ENCODE peak calls at places on chromosomes 16 and 17, in ten cellular contexts. C is activated CD4-positive, alpha-beta memory T cell treated with anti-CD3 and anti-CD28 coated beads, Interleukin-2, amount 10 ng/mL, durations not matched to agents 7 days and 5 days; D is GM23248; Z is dorsolateral prefrontal cortex; I is stomach; B is stimulated activated CD4-positive, alpha-beta T cell treated with anti-CD3 and anti-CD28 coated beads, Interleukin-1b, Interleukin-23, amount 100 ng/mL, for 4 hours; S is PC-3; L is lower leg skin; K is LoVo; W is colonic mucosa. R is an unnamed sample.

GRCh38 chr17:7355053-7355452 is at the start of gene TMEM95:
- DNase-seq in C (no peak), L (peak), D (peak), K (no peak), B (no peak), W (peak), Z (peak), S (no peak), I (no peak), R (no peak)

GRCh38 chr16:56357765-56358322 is 67.5 kb downstream of the AMFR start:
- DNase-seq in C (peak), S (no peak), D (no peak), B (no peak), I (peak), W (no peak), K (no peak), Z (peak), L (peak), R (no peak)

GRCh38 chr16:49932449-49932848 is 76.5 kb upstream of the ZNF423 start:
- DNase-seq in Z (no peak), L (no peak), I (no peak), S (no peak), C (no peak), B (no peak), W (no peak), K (no peak), D (no peak), R (no peak)

GRCh38 chr17:78411241-78411855 is 32.9 kb downstream of the PGS1 start:
- DNase-seq in C (no peak), S (no peak), B (no peak), K (no peak), I (no peak), W (peak), D (no peak), Z (no peak), L (no peak), R (no peak)

GRCh38 chr16:54446639-54447038 is 160.1 kb upstream of the IRX3 start:
- DNase-seq in S (no peak), L (peak), W (no peak), D (peak), I (no peak), C (no peak), B (no peak), Z (no peak), K (no peak), R (no peak)

GRCh38 chr17:30344283-30345088 is 10.6 kb upstream of the TMIGD1 start:
- DNase-seq in L (no peak), S (peak), K (peak), I (peak), W (peak), C (no peak), Z (peak), D (peak), B (no peak), R (no peak)

GRCh38 chr17:42577532-42578281 is at the start of gene PSMC3IP:
- DNase-seq in W (peak), I (peak), Z (peak), C (peak), S (peak), B (peak), D (peak), L (peak), K (peak), R (peak)

GRCh38 chr17:28961391-28961790 is 10.1 kb upstream of the PHF12 start:
- DNase-seq in S (no peak), I (no peak), C (no peak), B (no peak), W (no peak), K (no peak), D (no peak), Z (no peak), L (no peak), R (no peak)

GRCh38 chr16:71474864-71475263 is 12.8 kb upstream of the ZNF23 start:
- DNase-seq in K (peak), I (no peak), L (no peak), Z (no peak), C (no peak), D (peak), B (no peak), W (no peak), S (peak), R (no peak)

GRCh38 chr16:2016407-2016922 is 3.1 kb upstream of the NPW start:
- DNase-seq in W (no peak), K (no peak), D (no peak), S (no peak), L (no peak), B (no peak), I (no peak), Z (no peak), C (no peak), R (no peak)

GRCh38 chr16:57628008-57628781 is at the start of gene ADGRG1:
- DNase-seq in I (peak), Z (peak), C (peak), S (peak), K (peak), D (peak), W (peak), B (peak), L (peak), R (no peak)

GRCh38 chr16:3618782-3619166 is 7.4 kb upstream of the SLX4 start:
- DNase-seq in D (peak), W (no peak), S (peak), L (no peak), Z (no peak), C (no peak), B (no peak), I (peak), K (peak), R (no peak)

GRCh38 chr16:51399908-51400670 is 249.0 kb upstream of the SALL1 start:
- DNase-seq in D (no peak), L (no peak), K (no peak), S (no peak), W (no peak), C (no peak), B (no peak), Z (no peak), I (no peak), R (no peak)

GRCh38 chr17:81481011-81481799 is 31.4 kb downstream of the ACTG1 start:
- DNase-seq in W (peak), L (no peak), I (peak), B (peak), D (peak), Z (peak), S (no peak), C (peak), K (no peak), R (no peak)

GRCh38 chr16:27781195-27781524 is 231.2 kb downstream of the KATNIP start:
- DNase-seq in B (no peak), L (no peak), K (no peak), S (no peak), C (no peak), W (no peak), I (no peak), Z (no peak), D (peak), R (no peak)

GRCh38 chr16:66508261-66508913 is 41.5 kb downstream of the TK2 start:
- DNase-seq in W (no peak), Z (no peak), K (peak), L (peak), I (peak), D (peak), B (no peak), C (no peak), S (peak), R (no peak)

GRCh38 chr17:66483946-66484345 is 181.5 kb downstream of the PRKCA start:
- DNase-seq in S (no peak), B (no peak), L (no peak), I (no peak), K (no peak), C (no peak), Z (no peak), D (no peak), W (no peak), R (no peak)

GRCh38 chr16:15507299-15507958 is 73.0 kb downstream of the BMERB1 start:
- DNase-seq in K (no peak), S (no peak), I (no peak), B (no peak), W (no peak), C (no peak), L (peak), D (peak), Z (no peak), R (no peak)

GRCh38 chr17:48484850-48485249 is 46.0 kb downstream of the HOXB1 start:
- DNase-seq in S (peak), B (no peak), L (no peak), C (no peak), K (no peak), I (no peak), W (no peak), D (peak), Z (no peak), R (no peak)

R was measured in activated CD4-positive, CD25-positive, alpha-beta regulatory T cell.